ENCODE peak calls at places on chromosomes 12 and 14, in five cellular contexts. M is mesendoderm, C is IMR-90, B is MM.1S, E is HepG2. F is an unnamed sample.

GRCh38 chr12:110908377-110909136 is 11.8 kb downstream of the MYL2 start:
- DNase-seq in M (no peak), C (no peak), E (no peak), B (no peak), F (no peak)

GRCh38 chr12:97995085-97995484 is 520.3 kb upstream of the TMPO start:
- DNase-seq in E (no peak), C (no peak), M (no peak), B (no peak), F (no peak)

GRCh38 chr14:69699743-69700309 is 67.1 kb upstream of the SRSF5 start:
- DNase-seq in E (no peak), M (no peak), B (no peak), C (no peak), F (peak; percentile 69)

GRCh38 chr14:101363880-101364391 is 197.4 kb upstream of the DIO3 start:
- DNase-seq in B (no peak), M (no peak), C (no peak), E (no peak), F (no peak)

GRCh38 chr12:93203361-93203760 is 174.4 kb upstream of the NUDT4 start:
- DNase-seq in E (no peak), C (no peak), B (no peak), M (no peak), F (no peak)

GRCh38 chr12:64039285-64039871 is 182.7 kb downstream of the KICS2 start:
- DNase-seq in B (no peak), C (peak; percentile 74), M (no peak), E (no peak), F (no peak)

GRCh38 chr12:105427883-105428282 is 97.4 kb downstream of the C12orf75 start:
- DNase-seq in E (no peak), M (peak; percentile 30), C (peak; percentile 33), B (no peak), F (no peak)

GRCh38 chr12:58787021-58787760 is 133.1 kb downstream of the LRIG3 start:
- DNase-seq in M (no peak), B (no peak), C (no peak), E (no peak), F (no peak)

GRCh38 chr12:113314121-113314529 is 20.8 kb downstream of the SLC8B1 start:
- DNase-seq in B (no peak), C (peak; percentile 38), M (no peak), E (no peak), F (no peak)

GRCh38 chr14:79515158-79515557 is 696.1 kb downstream of the DIO2 start:
- DNase-seq in M (no peak), C (no peak), E (no peak), B (no peak), F (no peak)

GRCh38 chr12:122659579-122659978 is 43.6 kb downstream of the HCAR2 start:
- DNase-seq in E (no peak), C (no peak), M (no peak), B (no peak), F (no peak)

GRCh38 chr12:132194056-132194455 is 49.8 kb downstream of the NOC4L start:
- DNase-seq in C (no peak), M (peak; percentile 54), E (no peak), B (no peak), F (no peak)

GRCh38 chr12:92603741-92604432 is 98.9 kb upstream of the PLEKHG7 start:
- DNase-seq in M (no peak), E (no peak), C (peak; percentile 50), B (no peak), F (no peak)

GRCh38 chr12:6208140-6208539 is 7.9 kb downstream of the CD9 start:
- DNase-seq in B (no peak), E (no peak), C (no peak), M (no peak), F (no peak)

GRCh38 chr12:131105736-131106356 is 152.1 kb downstream of the ADGRD1 start:
- DNase-seq in C (no peak), M (no peak), E (no peak), B (no peak), F (no peak)

GRCh38 chr12:15563683-15564082 is 225.5 kb downstream of the EPS8 start:
- DNase-seq in C (peak; percentile 68), E (no peak), M (no peak), B (no peak), F (no peak)

GRCh38 chr12:106118-106561 is 39.6 kb downstream of the IQSEC3 start:
- DNase-seq in E (peak; percentile 17), M (peak; percentile 89), C (no peak), B (peak; percentile 86), F (peak; percentile 70)

GRCh38 chr12:91722072-91722471 is 423.6 kb downstream of the BTG1 start:
- DNase-seq in E (no peak), C (no peak), M (no peak), B (no peak), F (no peak)

GRCh38 chr14:24952851-24953666 is 96.9 kb downstream of the STXBP6 start:
- DNase-seq in C (peak; percentile 26), M (peak; percentile 76), B (no peak), E (peak; percentile 81), F (no peak)

GRCh38 chr12:58639323-58639934 is 280.9 kb downstream of the LRIG3 start:
- DNase-seq in B (no peak), M (no peak), C (peak; percentile 71), E (no peak), F (no peak)

GRCh38 chr12:104219361-104219892 is 3.8 kb downstream of the TXNRD1 start:
- DNase-seq in C (peak; percentile 98), E (peak; percentile 77), B (no peak), M (peak; percentile 35), F (no peak)

GRCh38 chr12:82805812-82806497 is 119.2 kb downstream of the TMTC2 start:
- DNase-seq in B (no peak), M (no peak), E (no peak), C (peak; percentile 1), F (no peak)

GRCh38 chr14:102593841-102594170 is 1.4 kb downstream of the RCOR1 start:
- DNase-seq in C (no peak), E (no peak), B (no peak), M (no peak), F (peak; percentile 67)
- H3K9ac ChIP-seq in C (peak overlapping the region; percentile 90), E (peak overlapping the region; percentile 88), B (peak overlapping the region; percentile 55), M (peak overlapping the region; percentile 97), F (peak overlapping the region; percentile 82)

GRCh38 chr14:58697927-58698641 is 60.3 kb downstream of the DACT1 start:
- DNase-seq in B (no peak), C (no peak), E (no peak), M (no peak), F (no peak)
- H3K4me2 ChIP-seq in B (no peak overlapping the region), C (no peak overlapping the region), E (no peak overlapping the region), M (no peak overlapping the region), F (no peak overlapping the region)

GRCh38 chr12:3133410-3133793 is 56.2 kb downstream of the TSPAN9 start:
- DNase-seq in M (no peak), E (no peak), B (no peak), C (peak; percentile 30), F (no peak)
- H3K9ac ChIP-seq in M (no peak overlapping the region), E (no peak overlapping the region), B (no peak overlapping the region), C (no peak overlapping the region), F (no peak overlapping the region)

DNA sequence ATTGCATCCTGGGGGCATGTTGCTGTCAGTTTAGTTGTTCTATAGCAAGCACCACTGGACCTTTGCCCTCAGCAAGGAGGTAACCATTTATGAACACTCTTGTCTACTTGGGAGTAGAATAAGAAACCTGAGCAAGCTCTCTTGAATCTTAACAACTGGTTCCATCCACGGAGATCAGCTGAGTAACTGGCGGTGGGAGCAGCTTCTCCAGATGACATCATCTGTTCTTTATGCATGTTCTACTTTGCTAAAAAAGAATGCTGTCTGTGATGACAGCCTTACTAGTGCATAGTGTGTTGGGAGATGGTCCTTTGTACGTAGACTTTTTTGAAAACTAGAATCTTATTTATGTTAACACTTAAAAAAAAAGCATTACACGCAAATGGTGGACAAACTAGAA is 17.7 kb downstream of the SLC4A8 start:
- DNase-seq in C (peak; percentile 70), B (no peak), M (no peak), E (no peak), F (no peak)
- H3K4me2 ChIP-seq in C (no peak overlapping the region), B (no peak overlapping the region), M (no peak overlapping the region), E (no peak overlapping the region), F (no peak overlapping the region)

GRCh38 chr12:50211392-50212070 is 44.4 kb upstream of the CERS5 start:
- DNase-seq in M (no peak), E (no peak), B (no peak), C (no peak), F (no peak)
- H3K9ac ChIP-seq in M (no peak overlapping the region), E (no peak overlapping the region), B (no peak overlapping the region), C (no peak overlapping the region), F (no peak overlapping the region)

GRCh38 chr12:22310712-22311111 is 23.8 kb downstream of the ST8SIA1 start:
- DNase-seq in B (no peak), C (no peak), M (no peak), E (no peak), F (no peak)
- H3K4me2 ChIP-seq in B (no peak overlapping the region), C (no peak overlapping the region), M (no peak overlapping the region), E (no peak overlapping the region), F (no peak overlapping the region)

GRCh38 chr14:22381751-22382150 is 207.3 kb downstream of the DAD1 start:
- DNase-seq in B (no peak), C (no peak), M (peak; percentile 53), E (no peak), F (no peak)

GRCh38 chr14:22383515-22384166 is 205.4 kb downstream of the DAD1 start:
- DNase-seq in C (no peak), E (no peak), B (no peak), M (no peak), F (no peak)

GRCh38 chr14:22380511-22381455 is 208.2 kb downstream of the DAD1 start:
- DNase-seq in M (peak; percentile 61), E (no peak), B (no peak), C (peak; percentile 65), F (no peak)

GRCh38 chr14:22382955-22383354 is 206.1 kb downstream of the DAD1 start:
- DNase-seq in B (no peak), C (no peak), E (no peak), M (peak; percentile 20), F (no peak)

GRCh38 chr14:22382395-22382794 is 206.6 kb downstream of the DAD1 start:
- DNase-seq in E (no peak), M (no peak), C (no peak), B (no peak), F (no peak)
- H3K9ac ChIP-seq in E (no peak overlapping the region), M (no peak overlapping the region), C (no peak overlapping the region), B (no peak overlapping the region), F (no peak overlapping the region)

GRCh38 chr12:75589801-75590200 is 78.4 kb upstream of the KRR1 start:
- DNase-seq in E (no peak), M (no peak), C (no peak), B (no peak), F (no peak)
- H3K4me2 ChIP-seq in E (no peak overlapping the region), M (no peak overlapping the region), C (no peak overlapping the region), B (no peak overlapping the region), F (no peak overlapping the region)

DNA sequence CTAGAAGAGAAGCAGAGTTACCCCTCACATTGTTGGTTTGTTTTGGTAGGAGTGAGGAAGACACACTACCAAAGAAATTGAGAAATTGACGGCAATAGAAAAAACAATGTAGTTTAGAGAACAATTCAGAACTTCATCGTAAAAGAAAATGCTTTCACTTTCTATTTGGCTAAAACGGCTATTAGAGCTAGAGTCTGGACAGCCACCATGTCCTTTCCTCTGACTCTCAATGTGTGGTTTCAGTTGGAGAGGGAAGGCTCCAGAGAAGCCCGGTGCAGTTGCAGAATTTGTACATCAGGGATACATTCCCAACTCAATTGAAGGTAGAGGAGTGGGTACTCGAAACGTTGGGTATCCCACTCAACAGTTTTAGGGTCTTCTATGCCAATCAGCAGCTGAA is 535.3 kb downstream of the GALC start:
- DNase-seq in E (no peak), M (no peak), C (no peak), B (no peak), F (no peak)
- H3K9ac ChIP-seq in E (no peak overlapping the region), M (no peak overlapping the region), C (no peak overlapping the region), B (no peak overlapping the region), F (no peak overlapping the region)

F was measured in Karpas-422.